ENCODE peak calls at places on chromosomes 7 and 10, in seven cellular contexts. S is BE2C; V is small intestine; C is Peyer's patch; B is neural progenitor cell; Z is psoas muscle; O is CD8-positive, alpha-beta memory T cell. G is an unnamed sample.

GRCh38 chr7:125256446-125256845 is 326.8 kb upstream of the POT1 start:
- DNase-seq in S (no peak), C (no peak), V (no peak), B (no peak), O (no peak), Z (no peak), G (no peak)

GRCh38 chr7:140673063-140673769 is 471 bp downstream of the ADCK2 start:
- DNase-seq in O (peak; percentile 72), B (peak; percentile 57), V (peak; percentile 62), S (peak; percentile 43), C (peak; percentile 39), Z (peak; percentile 40), G (peak; percentile 58)

GRCh38 chr10:124667425-124668130 is 76.6 kb downstream of the FAM53B start:
- DNase-seq in V (peak; percentile 72), B (no peak), C (no peak), S (no peak), Z (peak; percentile 4), O (no peak), G (no peak)

GRCh38 chr10:47254611-47255010 is 45.4 kb upstream of the GDF10 start:
- DNase-seq in O (no peak), V (no peak), B (no peak), C (no peak), Z (no peak), S (no peak), G (no peak)

GRCh38 chr10:94172332-94172731 is 178.6 kb downstream of the PLCE1 start:
- DNase-seq in B (no peak), O (no peak), C (no peak), S (no peak), Z (no peak), V (no peak), G (no peak)

GRCh38 chr10:63007112-63007511 is 126.0 kb upstream of the NRBF2 start:
- DNase-seq in S (no peak), O (no peak), C (no peak), B (no peak), V (no peak), Z (no peak), G (no peak)

GRCh38 chr10:46232666-46233065 is 54.1 kb upstream of the ANTXRL start:
- DNase-seq in O (no peak), B (no peak), S (no peak), C (peak; percentile 6), Z (no peak), V (no peak), G (no peak)

GRCh38 chr10:43196131-43196980 is 58.1 kb downstream of the CSGALNACT2 start:
- DNase-seq in V (no peak), B (no peak), S (no peak), C (peak; percentile 5), O (no peak), Z (no peak), G (no peak)

GRCh38 chr7:55366461-55367138 is 1.5 kb downstream of the LANCL2 start:
- DNase-seq in B (peak; percentile 17), Z (no peak), O (no peak), S (peak; percentile 19), V (peak; percentile 33), C (no peak), G (no peak)

GRCh38 chr10:49679480-49679893 is at the start of gene C10orf53:
- DNase-seq in B (peak; percentile 89), V (peak; percentile 44), Z (no peak), O (no peak), C (no peak), S (peak; percentile 90), G (no peak)

GRCh38 chr7:157944734-157945291 is 608.0 kb downstream of the DNAJB6 start:
- DNase-seq in V (no peak), Z (no peak), S (no peak), O (no peak), C (no peak), B (no peak), G (no peak)

GRCh38 chr10:35607475-35608316 is 2.6 kb downstream of the GJD4 start:
- DNase-seq in C (no peak), O (no peak), V (no peak), Z (peak; percentile 15), B (no peak), S (peak; percentile 12), G (no peak)

GRCh38 chr7:158815046-158815445 is 14.3 kb downstream of the ESYT2 start:
- DNase-seq in O (no peak), Z (no peak), C (no peak), S (no peak), B (peak; percentile 33), V (no peak), G (no peak)

GRCh38 chr7:151408839-151409554 is 841 bp downstream of the WDR86 start:
- DNase-seq in B (peak; percentile 68), O (peak; percentile 91), Z (no peak), V (peak; percentile 51), C (peak; percentile 47), S (no peak), G (peak; percentile 27)

GRCh38 chr10:89217057-89217990 is 10.2 kb upstream of the CH25H start:
- DNase-seq in C (peak; percentile 56), S (peak; percentile 43), O (peak; percentile 68), B (peak; percentile 65), V (peak; percentile 64), Z (peak; percentile 32), G (peak; percentile 55)

GRCh38 chr10:71527135-71527534 is 130.4 kb downstream of the CDH23 start:
- DNase-seq in V (no peak), B (no peak), O (no peak), Z (no peak), S (no peak), C (no peak), G (no peak)

GRCh38 chr10:71526662-71527061 is 129.9 kb downstream of the CDH23 start:
- DNase-seq in V (no peak), S (no peak), B (no peak), C (no peak), Z (no peak), O (no peak), G (no peak)

GRCh38 chr10:71530781-71531180 is 134.1 kb downstream of the CDH23 start:
- DNase-seq in V (no peak), C (no peak), S (no peak), B (no peak), Z (no peak), O (no peak), G (no peak)

GRCh38 chr10:71528371-71529202 is 131.9 kb downstream of the CDH23 start:
- DNase-seq in V (no peak), Z (no peak), C (no peak), O (no peak), S (no peak), B (peak; percentile 94), G (no peak)

DNA sequence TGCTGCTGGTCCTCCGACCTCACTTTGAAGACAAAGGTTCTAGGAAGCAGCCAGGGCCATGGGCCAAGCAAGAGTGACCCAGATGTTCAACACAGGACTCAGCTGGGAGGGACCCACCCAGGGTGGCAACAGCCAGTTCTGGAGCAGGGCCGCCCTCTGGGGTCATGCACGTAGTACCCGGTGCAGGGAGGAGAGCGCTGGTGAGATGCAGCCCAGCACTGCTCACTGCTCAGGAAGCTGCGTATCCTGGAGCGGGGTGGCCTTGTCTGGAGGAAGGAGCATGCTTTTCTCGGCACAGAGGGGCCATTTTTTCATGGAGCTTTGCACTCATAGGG is 132.4 kb downstream of the CDH23 start:
- DNase-seq in O (no peak), C (no peak), S (no peak), Z (no peak), B (no peak), V (no peak), G (no peak)
- H3K27me3 ChIP-seq in O (no peaks in the 10 kb centered on the region), C (no peaks in the 10 kb centered on the region), S (no peaks in the 10 kb centered on the region), Z (no peaks in the 10 kb centered on the region), B (no peaks in the 10 kb centered on the region), V (no peaks in the 10 kb centered on the region), G (no peaks in the 10 kb centered on the region)

GRCh38 chr10:3068201-3068967 is 1.0 kb downstream of the PFKP start:
- DNase-seq in V (peak; percentile 53), C (peak; percentile 45), B (peak; percentile 69), O (peak; percentile 70), Z (peak; percentile 70), S (peak; percentile 57), G (peak; percentile 32)

GRCh38 chr10:3066317-3066931 is 924 bp upstream of the PFKP start:
- DNase-seq in B (peak; percentile 43), C (no peak), V (no peak), Z (no peak), O (no peak), S (no peak), G (no peak)

GRCh38 chr10:3067859-3068179 is 471 bp downstream of the PFKP start:
- DNase-seq in B (peak; percentile 43), S (no peak), Z (no peak), O (peak; percentile 52), V (no peak), C (no peak), G (no peak)

GRCh38 chr10:3065622-3066021 is 1.7 kb upstream of the PFKP start:
- DNase-seq in Z (no peak), B (no peak), V (no peak), S (no peak), O (no peak), C (no peak), G (no peak)

DNA sequence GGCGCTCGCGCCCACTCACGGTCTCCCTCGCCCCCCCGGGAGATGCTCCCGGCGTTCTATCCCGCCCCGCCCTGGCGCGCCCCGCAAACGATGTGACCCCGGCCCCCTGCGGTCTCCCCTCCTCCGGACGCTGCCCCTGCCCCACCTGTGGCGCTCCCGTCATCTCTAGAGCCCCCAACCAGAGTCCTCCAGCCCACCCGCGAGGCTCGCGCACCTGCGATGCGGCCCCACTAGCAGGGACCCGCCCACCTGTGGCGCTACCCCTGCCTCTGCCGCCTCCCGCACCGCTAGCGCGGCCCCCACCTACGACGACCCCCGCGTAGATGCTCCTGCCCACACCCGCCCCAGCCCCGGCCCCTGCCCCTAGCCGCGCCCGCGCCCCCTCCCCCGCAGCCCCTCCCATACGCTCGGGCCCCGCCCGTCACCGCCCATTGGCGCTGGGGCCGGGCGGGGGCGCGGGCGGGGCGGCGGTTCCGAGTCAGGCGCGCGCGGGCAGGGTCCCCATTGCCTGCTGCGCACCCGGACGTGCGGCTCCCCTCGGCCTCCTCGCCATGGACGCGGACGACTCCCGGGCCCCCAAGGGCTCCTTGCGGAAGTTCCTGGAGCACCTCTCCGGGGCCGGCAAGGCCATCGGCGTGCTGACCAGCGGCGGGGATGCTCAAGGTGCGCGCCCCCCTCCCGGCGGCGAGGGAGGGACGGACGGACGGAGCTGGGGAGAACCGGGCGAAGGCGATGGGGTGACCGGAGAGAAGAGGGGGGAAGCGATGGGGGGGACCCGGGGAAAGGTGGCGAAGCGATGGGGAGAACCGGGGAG is at the start of gene PFKP:
- DNase-seq in O (peak; percentile 72), S (peak; percentile 27), V (peak; percentile 28), Z (peak; percentile 48), C (peak; percentile 44), B (peak; percentile 63), G (peak; percentile 41)
- H3K27me3 ChIP-seq in O (no peaks in the 10 kb centered on the region), S (peaks cover 32% of the 10 kb centered on the region), V (no peaks in the 10 kb centered on the region), Z (peaks cover 15% of the 10 kb centered on the region), C (no peaks in the 10 kb centered on the region), B (peaks cover 44% of the 10 kb centered on the region), G (no peaks in the 10 kb centered on the region)

GRCh38 chr7:501526-501925 is 18.1 kb downstream of the PDGFA start:
- DNase-seq in Z (peak; percentile 6), S (no peak), O (peak; percentile 0), V (no peak), B (no peak), C (no peak), G (no peak)
- H3K27me3 ChIP-seq in Z (no peaks in the 10 kb centered on the region), S (no peaks in the 10 kb centered on the region), O (no peaks in the 10 kb centered on the region), V (no peaks in the 10 kb centered on the region), B (no peaks in the 10 kb centered on the region), C (no peaks in the 10 kb centered on the region), G (no peaks in the 10 kb centered on the region)

DNA sequence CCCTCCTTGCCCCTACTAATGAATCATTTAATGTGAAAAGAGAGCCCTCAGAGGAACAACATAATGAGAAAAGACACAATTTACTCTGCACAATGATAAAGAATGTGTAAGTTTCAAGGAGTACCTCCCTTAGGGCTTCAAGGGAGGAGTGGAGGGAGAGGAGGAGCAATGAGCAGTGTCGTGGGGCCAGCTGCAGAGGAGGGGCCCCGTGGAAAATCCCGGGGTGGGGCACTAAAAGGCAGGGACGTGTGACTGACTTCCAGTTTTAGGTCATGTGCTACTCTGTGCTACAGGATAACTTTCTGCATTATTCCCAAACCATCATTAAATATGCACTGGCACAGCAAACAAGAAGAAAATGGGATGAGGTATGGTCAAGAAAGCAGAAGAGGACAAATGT is 108.1 kb downstream of the ANLN start:
- DNase-seq in Z (no peak), B (no peak), V (no peak), C (no peak), O (no peak), S (no peak), G (no peak)
- H3K27me3 ChIP-seq in Z (no peaks in the 10 kb centered on the region), B (no peaks in the 10 kb centered on the region), V (no peaks in the 10 kb centered on the region), C (no peaks in the 10 kb centered on the region), O (no peaks in the 10 kb centered on the region), S (no peaks in the 10 kb centered on the region), G (no peaks in the 10 kb centered on the region)